ENCODE peak calls at places on chromosomes 13 and 19, in four cellular contexts. G is H1, D is mesendoderm, K is IMR-90. N is an unnamed sample.

GRCh38 chr13:94481966-94482365 is 2.5 kb upstream of the DCT start:
- DNase-seq in K (peak), G (no peak), D (no peak), N (no peak)

GRCh38 chr19:58399903-58400637 is 4.6 kb downstream of the RNF225 start:
- DNase-seq in G (no peak), D (no peak), K (no peak), N (peak)

GRCh38 chr13:38366954-38367645 is 17.4 kb downstream of the UFM1 start:
- DNase-seq in K (peak), D (no peak), G (no peak), N (no peak)

GRCh38 chr13:88744289-88744688 is 1073.1 kb downstream of the SLITRK5 start:
- DNase-seq in K (no peak), D (no peak), G (no peak), N (no peak)

GRCh38 chr19:2922987-2923386 is 21.8 kb downstream of the ZNF77 start:
- DNase-seq in G (no peak), K (peak), D (peak), N (peak)

GRCh38 chr13:113064534-113065405 is 40.8 kb upstream of the F7 start:
- DNase-seq in D (peak), G (no peak), K (peak), N (no peak)

GRCh38 chr19:18507021-18507726 is 14.7 kb downstream of the ELL start:
- DNase-seq in G (no peak), K (no peak), D (no peak), N (no peak)

GRCh38 chr19:3178377-3178972 is at the start of gene S1PR4:
- DNase-seq in K (no peak), G (no peak), D (no peak), N (peak)

GRCh38 chr13:85541476-85541875 is 257.7 kb downstream of the SLITRK6 start:
- DNase-seq in G (no peak), D (no peak), K (no peak), N (no peak)

GRCh38 chr19:3694361-3695123 is 5.7 kb downstream of the PIP5K1C start:
- DNase-seq in D (no peak), K (no peak), G (no peak), N (no peak)

GRCh38 chr13:101018720-101019119 is 344.1 kb upstream of the TMTC4 start:
- DNase-seq in K (peak), D (peak), G (no peak), N (no peak)

GRCh38 chr19:10574462-10574861 is 5.7 kb upstream of the CDKN2D start:
- DNase-seq in K (no peak), G (no peak), D (no peak), N (no peak)

GRCh38 chr13:94313321-94313720 is 166.2 kb downstream of the DCT start:
- DNase-seq in K (no peak), D (no peak), G (no peak), N (no peak)

GRCh38 chr13:110119943-110120905 is 186.7 kb downstream of the COL4A1 start:
- DNase-seq in D (no peak), G (no peak), K (peak), N (peak)

GRCh38 chr13:50914848-50915247 is 5.3 kb downstream of the RNASEH2B start:
- DNase-seq in K (peak), G (no peak), D (no peak), N (no peak)

GRCh38 chr19:1608414-1609391 is 3.4 kb upstream of the UQCR11 start:
- DNase-seq in G (no peak), D (no peak), K (no peak), N (no peak)

GRCh38 chr19:32166238-32166637 is 179.2 kb upstream of the ZNF507 start:
- DNase-seq in D (no peak), G (no peak), K (no peak), N (no peak)

GRCh38 chr13:68076046-68076445 is 845.9 kb upstream of the PCDH9 start:
- DNase-seq in K (no peak), D (no peak), G (no peak), N (no peak)

GRCh38 chr13:92589955-92590354 is 636.7 kb upstream of the GPC6 start:
- DNase-seq in K (no peak), D (no peak), G (no peak), N (no peak)

GRCh38 chr13:113638173-113638746 is 19.7 kb downstream of the ATP4B start:
- DNase-seq in D (no peak), K (no peak), G (no peak), N (no peak)

GRCh38 chr13:94711561-94712286 is 621 bp downstream of the SOX21 start:
- DNase-seq in K (no peak), D (peak), G (no peak), N (peak)

GRCh38 chr13:110471833-110472162 is 89.7 kb downstream of the RAB20 start:
- DNase-seq in D (peak), K (peak), G (no peak), N (no peak)

GRCh38 chr13:83622422-83622784 is 259.9 kb downstream of the SLITRK1 start:
- DNase-seq in K (peak), G (no peak), D (no peak), N (no peak)

GRCh38 chr13:79915386-79915785 is 425.5 kb downstream of the SPRY2 start:
- DNase-seq in G (no peak), D (no peak), K (no peak), N (no peak)

GRCh38 chr19:15702590-15702930 is 25.3 kb upstream of the OR10H2 start:
- DNase-seq in K (no peak), D (peak), G (no peak), N (no peak)

GRCh38 chr19:52492991-52493470 is 34.4 kb upstream of the ZNF808 start:
- DNase-seq in G (peak), K (no peak), D (peak), N (peak)

GRCh38 chr19:42422092-42422575 is 5.1 kb downstream of the LIPE start:
- DNase-seq in K (no peak), G (no peak), D (no peak), N (no peak)

GRCh38 chr19:42424712-42425131 is 2.5 kb downstream of the LIPE start:
- DNase-seq in G (no peak), D (peak), K (no peak), N (peak)

GRCh38 chr19:42422576-42423461 is 4.4 kb downstream of the LIPE start:
- DNase-seq in D (peak), K (no peak), G (no peak), N (peak)

GRCh38 chr19:42423462-42424344 is 3.5 kb downstream of the LIPE start:
- DNase-seq in K (peak), D (peak), G (no peak), N (peak)

GRCh38 chr19:42424345-42424707 is 2.9 kb downstream of the LIPE start:
- DNase-seq in K (no peak), G (no peak), D (peak), N (no peak)
- H3K23ac ChIP-seq in K (no peak), G (no peak), D (no peak), N (no peak)

GRCh38 chr19:36837525-36837901 is 674 bp downstream of the ZNF790 start:
- DNase-seq in G (no peak), D (peak), K (no peak), N (no peak)

GRCh38 chr19:36838784-36839324 is 667 bp upstream of the ZNF790 start:
- DNase-seq in G (no peak), K (peak), D (no peak), N (no peak)

GRCh38 chr19:36833430-36833829 is 4.8 kb downstream of the ZNF790 start:
- DNase-seq in D (no peak), G (no peak), K (no peak), N (no peak)

DNA sequence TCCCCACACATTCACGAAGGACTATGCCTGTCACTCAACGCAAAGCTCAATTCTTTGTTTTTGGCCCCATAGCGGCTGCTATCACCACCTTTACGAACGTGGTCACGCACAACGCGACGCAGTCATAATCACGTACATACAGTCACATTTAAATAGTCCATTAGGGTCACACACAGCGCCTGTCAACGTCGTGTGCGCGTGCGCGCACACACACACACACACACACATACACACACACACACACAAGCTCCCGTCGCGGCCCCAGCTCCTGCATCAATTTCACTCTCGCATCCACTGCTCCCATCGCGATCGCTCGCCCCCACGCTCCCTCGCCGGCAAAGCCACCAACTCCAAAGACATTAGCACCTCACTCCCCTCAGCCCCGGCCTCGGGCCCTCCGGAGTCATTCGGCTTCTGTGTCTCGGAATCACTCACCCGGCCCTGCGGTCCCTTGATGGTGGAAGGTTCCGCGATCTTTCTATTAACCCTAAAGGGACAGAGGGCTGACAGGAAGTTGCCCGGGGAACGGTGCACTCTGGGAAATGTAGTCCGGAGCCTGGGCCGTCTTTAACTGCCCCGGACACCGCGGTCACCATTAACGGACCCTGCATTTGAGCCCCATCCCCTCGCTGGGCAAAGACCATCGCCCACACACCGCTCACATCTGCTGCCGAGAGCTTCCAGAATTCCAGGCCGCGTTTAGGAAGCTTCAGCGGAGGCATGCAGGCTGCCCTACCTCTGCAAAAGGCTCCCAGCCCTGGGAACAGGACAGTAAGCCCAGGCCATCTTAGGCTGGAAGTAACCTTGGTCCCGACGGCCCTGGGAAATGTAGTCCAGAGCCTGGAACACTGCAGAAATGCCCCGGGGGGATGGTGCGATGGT is at the start of gene ZNF790:
- DNase-seq in G (no peak), D (peak), K (peak), N (peak)
- H3K4ac ChIP-seq in G (peak), D (peak), K (peak), N (no peak)

GRCh38 chr13:53324656-53325055 is 296.0 kb downstream of the OLFM4 start:
- DNase-seq in K (no peak), D (no peak), G (no peak), N (no peak)
- H3K56ac ChIP-seq in K (no peak), D (no peak), G (no peak), N (no peak)

GRCh38 chr19:39251081-39251480 is 2.4 kb upstream of the IFNL4 start:
- DNase-seq in D (peak), G (no peak), K (no peak), N (no peak)

GRCh38 chr19:39246951-39247669 is 1.5 kb downstream of the IFNL4 start:
- DNase-seq in G (no peak), K (no peak), D (peak), N (peak)

GRCh38 chr19:39252458-39252857 is 3.8 kb upstream of the IFNL4 start:
- DNase-seq in G (no peak), D (peak), K (no peak), N (no peak)

GRCh38 chr19:39248806-39249205 is at the start of gene IFNL4:
- DNase-seq in K (no peak), D (no peak), G (no peak), N (no peak)

DNA sequence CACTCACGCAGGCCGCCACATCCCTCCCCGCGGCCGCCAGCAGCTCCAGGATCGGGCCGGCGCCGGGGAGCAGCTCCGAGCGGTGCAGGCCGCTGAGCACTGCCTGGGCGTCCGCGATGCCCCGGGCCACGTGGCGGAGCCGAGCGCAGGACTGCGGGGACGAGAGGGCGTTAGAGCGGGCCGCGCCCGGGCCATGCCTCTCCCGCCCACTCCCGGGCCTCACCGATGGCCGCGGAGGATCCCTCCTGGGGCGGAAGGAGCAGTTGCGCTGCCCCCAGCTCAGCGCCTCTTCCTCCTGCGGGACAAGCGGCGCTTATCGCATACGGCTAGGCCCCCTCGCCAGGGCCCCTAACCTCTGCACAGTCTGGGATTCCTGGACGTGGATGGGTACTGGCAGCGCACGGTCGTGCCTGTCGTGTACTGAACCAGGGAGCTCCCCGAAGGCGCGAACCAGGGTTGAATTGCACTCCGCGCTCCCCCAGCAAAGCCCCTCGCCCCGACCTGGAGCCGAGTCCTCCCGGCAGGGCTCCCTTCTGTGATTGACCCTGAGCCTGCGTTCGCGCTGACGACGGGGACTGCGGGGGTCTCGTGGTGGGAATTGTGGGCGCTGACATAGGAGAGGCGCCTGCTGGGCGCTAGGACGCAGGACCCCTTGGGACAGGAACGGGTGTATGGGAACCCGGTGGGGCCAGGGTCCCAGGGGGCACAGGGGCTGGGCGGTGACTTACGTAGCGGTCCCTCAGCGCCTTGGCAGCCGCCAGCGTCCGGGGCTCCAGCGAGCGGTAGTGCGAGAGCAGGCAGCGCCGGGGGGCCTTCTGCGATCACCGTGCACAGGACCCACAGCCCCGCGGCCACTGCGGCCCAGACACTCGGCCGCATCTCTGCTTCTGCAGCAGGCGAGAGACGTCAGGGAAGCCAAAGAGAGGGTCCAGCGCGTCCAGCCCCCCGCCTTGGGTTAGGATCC is 673 bp downstream of the IFNL4 start:
- DNase-seq in D (peak), K (no peak), G (no peak), N (peak)
- H3K23ac ChIP-seq in D (no peak), K (no peak), G (no peak), N (no peak)

N was measured in H9.